ENCODE peak calls at places on chromosomes 13 and 19, in four cellular contexts. O, X, C and Y are unnamed samples.
A peak's percentile ranks its signal among the peaks of the same experiment; 100 is the strongest.

GRCh38 chr13:26221399-26221720 is 754 bp downstream of the RNF6 start:
- DNase-seq in O (no peak), X (no peak), C (no peak), Y (no peak)

GRCh38 chr19:50796128-50796633 is 6.0 kb downstream of the ACP4 start:
- DNase-seq in C (no peak), O (no peak), X (no peak), Y (no peak)

GRCh38 chr13:36766295-36766694 is 52.7 kb upstream of the RFXAP start:
- DNase-seq in C (no peak), O (no peak), X (no peak), Y (peak; percentile 40)

GRCh38 chr13:114115191-114115671 is 17.2 kb downstream of the RASA3 start:
- DNase-seq in O (no peak), C (no peak), X (no peak), Y (no peak)

GRCh38 chr19:35078807-35079206 is 36.8 kb upstream of the FXYD3 start:
- DNase-seq in X (no peak), C (no peak), O (no peak), Y (no peak)

GRCh38 chr13:24097667-24098066 is 62.9 kb upstream of the SPATA13 start:
- DNase-seq in O (no peak), C (no peak), X (no peak), Y (no peak)

GRCh38 chr19:52336117-52336811 is at the start of gene ZNF610:
- DNase-seq in C (peak; percentile 92), O (no peak), X (peak; percentile 83), Y (peak; percentile 22)

GRCh38 chr19:30784850-30785459 is 412.8 kb downstream of the ZNF536 start:
- DNase-seq in C (peak; percentile 43), O (peak; percentile 72), X (peak; percentile 32), Y (no peak)

GRCh38 chr13:107450931-107451330 is 764.4 kb downstream of the LIG4 start:
- DNase-seq in O (no peak), C (no peak), X (peak; percentile 45), Y (no peak)